ENCODE peak calls at places on chromosome 1, in six cellular contexts. One of them, this sample, is unnamed.

GRCh38 chr1:193774536-193775323 is 588.3 kb upstream of the B3GALT2 start:
- DNase-seq in progenitor cell of endocrine pancreas: no peak
- DNase-seq in DMS 273 treated with DMSO at 0.1 percent for 48 hours: no peak
- DNase-seq in activated CD8-positive, alpha-beta memory T cell treated with anti-CD3 and anti-CD28 coated beads, Interleukin-2, amount 10 ng/mL, durations not matched to agents 7 days and 5 days: no peak
- DNase-seq in iPS-NIHi11: no peak
- DNase-seq in iris pigment epithelial cell: no peak
- DNase-seq in this sample: no peak

GRCh38 chr1:101365186-101365585 is 128.4 kb downstream of the S1PR1 start:
- DNase-seq in iris pigment epithelial cell: peak; percentile 24
- DNase-seq in iPS-NIHi11: no peak
- DNase-seq in progenitor cell of endocrine pancreas: no peak
- DNase-seq in activated CD8-positive, alpha-beta memory T cell treated with anti-CD3 and anti-CD28 coated beads, Interleukin-2, amount 10 ng/mL, durations not matched to agents 7 days and 5 days: no peak
- DNase-seq in DMS 273 treated with DMSO at 0.1 percent for 48 hours: no peak
- DNase-seq in this sample: no peak

GRCh38 chr1:78229344-78229743 is 183.6 kb downstream of the GIPC2 start:
- DNase-seq in iris pigment epithelial cell: peak; percentile 96
- DNase-seq in iPS-NIHi11: no peak
- DNase-seq in activated CD8-positive, alpha-beta memory T cell treated with anti-CD3 and anti-CD28 coated beads, Interleukin-2, amount 10 ng/mL, durations not matched to agents 7 days and 5 days: no peak
- DNase-seq in DMS 273 treated with DMSO at 0.1 percent for 48 hours: no peak
- DNase-seq in progenitor cell of endocrine pancreas: no peak
- DNase-seq in this sample: no peak

GRCh38 chr1:211735208-211736170 is 60.1 kb upstream of the NEK2 start:
- DNase-seq in activated CD8-positive, alpha-beta memory T cell treated with anti-CD3 and anti-CD28 coated beads, Interleukin-2, amount 10 ng/mL, durations not matched to agents 7 days and 5 days: no peak
- DNase-seq in iPS-NIHi11: no peak
- DNase-seq in DMS 273 treated with DMSO at 0.1 percent for 48 hours: no peak
- DNase-seq in iris pigment epithelial cell: peak; percentile 87
- DNase-seq in progenitor cell of endocrine pancreas: no peak
- DNase-seq in this sample: no peak

GRCh38 chr1:236502579-236502971 is 21.2 kb upstream of the LGALS8 start:
- DNase-seq in iPS-NIHi11: no peak
- DNase-seq in iris pigment epithelial cell: peak; percentile 72
- DNase-seq in DMS 273 treated with DMSO at 0.1 percent for 48 hours: no peak
- DNase-seq in activated CD8-positive, alpha-beta memory T cell treated with anti-CD3 and anti-CD28 coated beads, Interleukin-2, amount 10 ng/mL, durations not matched to agents 7 days and 5 days: no peak
- DNase-seq in progenitor cell of endocrine pancreas: no peak
- DNase-seq in this sample: no peak

GRCh38 chr1:43314233-43314632 is 13.5 kb downstream of the TIE1 start:
- DNase-seq in activated CD8-positive, alpha-beta memory T cell treated with anti-CD3 and anti-CD28 coated beads, Interleukin-2, amount 10 ng/mL, durations not matched to agents 7 days and 5 days: no peak
- DNase-seq in iris pigment epithelial cell: no peak
- DNase-seq in progenitor cell of endocrine pancreas: no peak
- DNase-seq in DMS 273 treated with DMSO at 0.1 percent for 48 hours: no peak
- DNase-seq in iPS-NIHi11: no peak
- DNase-seq in this sample: no peak

GRCh38 chr1:177119311-177119710 is 45.2 kb downstream of the ASTN1 start:
- DNase-seq in DMS 273 treated with DMSO at 0.1 percent for 48 hours: no peak
- DNase-seq in iris pigment epithelial cell: no peak
- DNase-seq in activated CD8-positive, alpha-beta memory T cell treated with anti-CD3 and anti-CD28 coated beads, Interleukin-2, amount 10 ng/mL, durations not matched to agents 7 days and 5 days: no peak
- DNase-seq in iPS-NIHi11: peak; percentile 34
- DNase-seq in progenitor cell of endocrine pancreas: no peak
- DNase-seq in this sample: no peak

GRCh38 chr1:9319208-9319788 is 26.6 kb downstream of the SPSB1 start:
- DNase-seq in iris pigment epithelial cell: no peak
- DNase-seq in progenitor cell of endocrine pancreas: no peak
- DNase-seq in iPS-NIHi11: peak; percentile 11
- DNase-seq in activated CD8-positive, alpha-beta memory T cell treated with anti-CD3 and anti-CD28 coated beads, Interleukin-2, amount 10 ng/mL, durations not matched to agents 7 days and 5 days: no peak
- DNase-seq in DMS 273 treated with DMSO at 0.1 percent for 48 hours: no peak
- DNase-seq in this sample: no peak

GRCh38 chr1:206890690-206891089 is 6.6 kb upstream of the IL24 start:
- DNase-seq in iPS-NIHi11: no peak
- DNase-seq in DMS 273 treated with DMSO at 0.1 percent for 48 hours: no peak
- DNase-seq in progenitor cell of endocrine pancreas: no peak
- DNase-seq in iris pigment epithelial cell: peak; percentile 83
- DNase-seq in activated CD8-positive, alpha-beta memory T cell treated with anti-CD3 and anti-CD28 coated beads, Interleukin-2, amount 10 ng/mL, durations not matched to agents 7 days and 5 days: no peak
- DNase-seq in this sample: no peak

GRCh38 chr1:229093546-229094336 is 177.2 kb upstream of the RAB4A start:
- DNase-seq in iPS-NIHi11: peak; percentile 49
- DNase-seq in progenitor cell of endocrine pancreas: no peak
- DNase-seq in iris pigment epithelial cell: no peak
- DNase-seq in DMS 273 treated with DMSO at 0.1 percent for 48 hours: no peak
- DNase-seq in activated CD8-positive, alpha-beta memory T cell treated with anti-CD3 and anti-CD28 coated beads, Interleukin-2, amount 10 ng/mL, durations not matched to agents 7 days and 5 days: no peak
- DNase-seq in this sample: no peak

GRCh38 chr1:225461533-225462428 is 33.9 kb upstream of the LBR start:
- DNase-seq in progenitor cell of endocrine pancreas: no peak
- DNase-seq in DMS 273 treated with DMSO at 0.1 percent for 48 hours: peak; percentile 74
- DNase-seq in activated CD8-positive, alpha-beta memory T cell treated with anti-CD3 and anti-CD28 coated beads, Interleukin-2, amount 10 ng/mL, durations not matched to agents 7 days and 5 days: no peak
- DNase-seq in iris pigment epithelial cell: no peak
- DNase-seq in iPS-NIHi11: no peak
- DNase-seq in this sample: peak; percentile 26

GRCh38 chr1:93518516-93518915 is 70.6 kb downstream of the FNBP1L start:
- DNase-seq in DMS 273 treated with DMSO at 0.1 percent for 48 hours: no peak
- DNase-seq in progenitor cell of endocrine pancreas: no peak
- DNase-seq in activated CD8-positive, alpha-beta memory T cell treated with anti-CD3 and anti-CD28 coated beads, Interleukin-2, amount 10 ng/mL, durations not matched to agents 7 days and 5 days: no peak
- DNase-seq in iPS-NIHi11: no peak
- DNase-seq in iris pigment epithelial cell: peak; percentile 6
- DNase-seq in this sample: no peak

GRCh38 chr1:220791287-220791686 is 4.6 kb downstream of the MTARC1 start:
- DNase-seq in progenitor cell of endocrine pancreas: no peak
- DNase-seq in iPS-NIHi11: no peak
- DNase-seq in activated CD8-positive, alpha-beta memory T cell treated with anti-CD3 and anti-CD28 coated beads, Interleukin-2, amount 10 ng/mL, durations not matched to agents 7 days and 5 days: no peak
- DNase-seq in DMS 273 treated with DMSO at 0.1 percent for 48 hours: no peak
- DNase-seq in iris pigment epithelial cell: no peak
- DNase-seq in this sample: peak; percentile 10

GRCh38 chr1:245997471-245998258 is 509.4 kb downstream of the SMYD3 start:
- DNase-seq in iPS-NIHi11: no peak
- DNase-seq in DMS 273 treated with DMSO at 0.1 percent for 48 hours: no peak
- DNase-seq in activated CD8-positive, alpha-beta memory T cell treated with anti-CD3 and anti-CD28 coated beads, Interleukin-2, amount 10 ng/mL, durations not matched to agents 7 days and 5 days: no peak
- DNase-seq in iris pigment epithelial cell: peak; percentile 64
- DNase-seq in progenitor cell of endocrine pancreas: no peak
- DNase-seq in this sample: no peak

GRCh38 chr1:67193700-67194099 is 27.4 kb downstream of the IL23R start:
- DNase-seq in progenitor cell of endocrine pancreas: no peak
- DNase-seq in activated CD8-positive, alpha-beta memory T cell treated with anti-CD3 and anti-CD28 coated beads, Interleukin-2, amount 10 ng/mL, durations not matched to agents 7 days and 5 days: no peak
- DNase-seq in iPS-NIHi11: no peak
- DNase-seq in iris pigment epithelial cell: no peak
- DNase-seq in DMS 273 treated with DMSO at 0.1 percent for 48 hours: no peak
- DNase-seq in this sample: no peak

GRCh38 chr1:16078925-16079656 is 5.6 kb upstream of the FAM131C start:
- DNase-seq in progenitor cell of endocrine pancreas: peak; percentile 76
- DNase-seq in iris pigment epithelial cell: peak; percentile 64
- DNase-seq in iPS-NIHi11: peak; percentile 78
- DNase-seq in activated CD8-positive, alpha-beta memory T cell treated with anti-CD3 and anti-CD28 coated beads, Interleukin-2, amount 10 ng/mL, durations not matched to agents 7 days and 5 days: peak; percentile 86
- DNase-seq in DMS 273 treated with DMSO at 0.1 percent for 48 hours: peak; percentile 41
- DNase-seq in this sample: peak; percentile 68

GRCh38 chr1:36369472-36369871 is 16.3 kb downstream of the STK40 start:
- DNase-seq in DMS 273 treated with DMSO at 0.1 percent for 48 hours: no peak
- DNase-seq in progenitor cell of endocrine pancreas: no peak
- DNase-seq in iris pigment epithelial cell: no peak
- DNase-seq in iPS-NIHi11: no peak
- DNase-seq in activated CD8-positive, alpha-beta memory T cell treated with anti-CD3 and anti-CD28 coated beads, Interleukin-2, amount 10 ng/mL, durations not matched to agents 7 days and 5 days: no peak
- DNase-seq in this sample: no peak

GRCh38 chr1:21766210-21766609 is 16.7 kb downstream of the USP48 start:
- DNase-seq in activated CD8-positive, alpha-beta memory T cell treated with anti-CD3 and anti-CD28 coated beads, Interleukin-2, amount 10 ng/mL, durations not matched to agents 7 days and 5 days: no peak
- DNase-seq in iris pigment epithelial cell: no peak
- DNase-seq in DMS 273 treated with DMSO at 0.1 percent for 48 hours: no peak
- DNase-seq in iPS-NIHi11: no peak
- DNase-seq in progenitor cell of endocrine pancreas: no peak
- DNase-seq in this sample: no peak

GRCh38 chr1:183778568-183779433 is 26.1 kb upstream of the RGL1 start:
- DNase-seq in progenitor cell of endocrine pancreas: no peak
- DNase-seq in iPS-NIHi11: no peak
- DNase-seq in activated CD8-positive, alpha-beta memory T cell treated with anti-CD3 and anti-CD28 coated beads, Interleukin-2, amount 10 ng/mL, durations not matched to agents 7 days and 5 days: no peak
- DNase-seq in iris pigment epithelial cell: no peak
- DNase-seq in DMS 273 treated with DMSO at 0.1 percent for 48 hours: peak; percentile 23
- DNase-seq in this sample: peak; percentile 51

GRCh38 chr1:24191860-24192259 is 4.8 kb upstream of the IFNLR1 start:
- DNase-seq in progenitor cell of endocrine pancreas: no peak
- DNase-seq in iris pigment epithelial cell: peak; percentile 83
- DNase-seq in activated CD8-positive, alpha-beta memory T cell treated with anti-CD3 and anti-CD28 coated beads, Interleukin-2, amount 10 ng/mL, durations not matched to agents 7 days and 5 days: peak; percentile 74
- DNase-seq in DMS 273 treated with DMSO at 0.1 percent for 48 hours: no peak
- DNase-seq in iPS-NIHi11: no peak
- DNase-seq in this sample: no peak

GRCh38 chr1:165116732-165117131 is 239.8 kb downstream of the LMX1A start:
- DNase-seq in DMS 273 treated with DMSO at 0.1 percent for 48 hours: no peak
- DNase-seq in iris pigment epithelial cell: peak; percentile 90
- DNase-seq in iPS-NIHi11: no peak
- DNase-seq in progenitor cell of endocrine pancreas: no peak
- DNase-seq in activated CD8-positive, alpha-beta memory T cell treated with anti-CD3 and anti-CD28 coated beads, Interleukin-2, amount 10 ng/mL, durations not matched to agents 7 days and 5 days: no peak
- DNase-seq in this sample: no peak

GRCh38 chr1:86852289-86852688 is 61.6 kb downstream of the SELENOF start:
- DNase-seq in DMS 273 treated with DMSO at 0.1 percent for 48 hours: no peak
- DNase-seq in activated CD8-positive, alpha-beta memory T cell treated with anti-CD3 and anti-CD28 coated beads, Interleukin-2, amount 10 ng/mL, durations not matched to agents 7 days and 5 days: no peak
- DNase-seq in iris pigment epithelial cell: no peak
- DNase-seq in iPS-NIHi11: no peak
- DNase-seq in progenitor cell of endocrine pancreas: no peak
- DNase-seq in this sample: no peak

GRCh38 chr1:193705473-193706074 is 519.2 kb upstream of the B3GALT2 start:
- DNase-seq in iris pigment epithelial cell: peak; percentile 53
- DNase-seq in DMS 273 treated with DMSO at 0.1 percent for 48 hours: no peak
- DNase-seq in iPS-NIHi11: no peak
- DNase-seq in activated CD8-positive, alpha-beta memory T cell treated with anti-CD3 and anti-CD28 coated beads, Interleukin-2, amount 10 ng/mL, durations not matched to agents 7 days and 5 days: no peak
- DNase-seq in progenitor cell of endocrine pancreas: no peak
- DNase-seq in this sample: no peak

GRCh38 chr1:198948895-198949659 is 310.2 kb downstream of the PTPRC start:
- DNase-seq in DMS 273 treated with DMSO at 0.1 percent for 48 hours: no peak
- DNase-seq in activated CD8-positive, alpha-beta memory T cell treated with anti-CD3 and anti-CD28 coated beads, Interleukin-2, amount 10 ng/mL, durations not matched to agents 7 days and 5 days: no peak
- DNase-seq in iPS-NIHi11: no peak
- DNase-seq in iris pigment epithelial cell: no peak
- DNase-seq in progenitor cell of endocrine pancreas: no peak
- DNase-seq in this sample: no peak

GRCh38 chr1:46244656-46245371 is 2.7 kb upstream of the RAD54L start:
- DNase-seq in progenitor cell of endocrine pancreas: no peak
- DNase-seq in activated CD8-positive, alpha-beta memory T cell treated with anti-CD3 and anti-CD28 coated beads, Interleukin-2, amount 10 ng/mL, durations not matched to agents 7 days and 5 days: no peak
- DNase-seq in DMS 273 treated with DMSO at 0.1 percent for 48 hours: peak; percentile 24
- DNase-seq in iris pigment epithelial cell: peak; percentile 22
- DNase-seq in iPS-NIHi11: peak; percentile 49
- DNase-seq in this sample: peak; percentile 64

GRCh38 chr1:7043729-7044470 is 258.6 kb downstream of the CAMTA1 start:
- DNase-seq in iPS-NIHi11: peak; percentile 37
- DNase-seq in progenitor cell of endocrine pancreas: no peak
- DNase-seq in iris pigment epithelial cell: no peak
- DNase-seq in activated CD8-positive, alpha-beta memory T cell treated with anti-CD3 and anti-CD28 coated beads, Interleukin-2, amount 10 ng/mL, durations not matched to agents 7 days and 5 days: no peak
- DNase-seq in DMS 273 treated with DMSO at 0.1 percent for 48 hours: no peak
- DNase-seq in this sample: no peak

GRCh38 chr1:181086926-181087325 is 1.6 kb upstream of the IER5 start:
- DNase-seq in progenitor cell of endocrine pancreas: no peak
- DNase-seq in iPS-NIHi11: no peak
- DNase-seq in DMS 273 treated with DMSO at 0.1 percent for 48 hours: no peak
- DNase-seq in iris pigment epithelial cell: peak; percentile 84
- DNase-seq in activated CD8-positive, alpha-beta memory T cell treated with anti-CD3 and anti-CD28 coated beads, Interleukin-2, amount 10 ng/mL, durations not matched to agents 7 days and 5 days: no peak
- DNase-seq in this sample: no peak

GRCh38 chr1:47444317-47444577 is 6.4 kb downstream of the FOXD2 start:
- DNase-seq in activated CD8-positive, alpha-beta memory T cell treated with anti-CD3 and anti-CD28 coated beads, Interleukin-2, amount 10 ng/mL, durations not matched to agents 7 days and 5 days: no peak
- DNase-seq in progenitor cell of endocrine pancreas: no peak
- DNase-seq in iris pigment epithelial cell: no peak
- DNase-seq in iPS-NIHi11: no peak
- DNase-seq in DMS 273 treated with DMSO at 0.1 percent for 48 hours: no peak
- DNase-seq in this sample: no peak

GRCh38 chr1:172971241-172971640 is 79.5 kb downstream of the TNFSF18 start:
- DNase-seq in DMS 273 treated with DMSO at 0.1 percent for 48 hours: no peak
- DNase-seq in activated CD8-positive, alpha-beta memory T cell treated with anti-CD3 and anti-CD28 coated beads, Interleukin-2, amount 10 ng/mL, durations not matched to agents 7 days and 5 days: no peak
- DNase-seq in iris pigment epithelial cell: peak; percentile 47
- DNase-seq in iPS-NIHi11: no peak
- DNase-seq in progenitor cell of endocrine pancreas: no peak
- DNase-seq in this sample: no peak

GRCh38 chr1:230163205-230163604 is 96.2 kb downstream of the GALNT2 start:
- DNase-seq in progenitor cell of endocrine pancreas: no peak
- DNase-seq in DMS 273 treated with DMSO at 0.1 percent for 48 hours: no peak
- DNase-seq in iPS-NIHi11: no peak
- DNase-seq in iris pigment epithelial cell: peak; percentile 84
- DNase-seq in activated CD8-positive, alpha-beta memory T cell treated with anti-CD3 and anti-CD28 coated beads, Interleukin-2, amount 10 ng/mL, durations not matched to agents 7 days and 5 days: no peak
- DNase-seq in this sample: no peak

GRCh38 chr1:9621032-9621431 is 30.5 kb upstream of the PIK3CD start:
- DNase-seq in DMS 273 treated with DMSO at 0.1 percent for 48 hours: no peak
- DNase-seq in iris pigment epithelial cell: no peak
- DNase-seq in progenitor cell of endocrine pancreas: no peak
- DNase-seq in activated CD8-positive, alpha-beta memory T cell treated with anti-CD3 and anti-CD28 coated beads, Interleukin-2, amount 10 ng/mL, durations not matched to agents 7 days and 5 days: no peak
- DNase-seq in iPS-NIHi11: no peak
- DNase-seq in this sample: no peak

GRCh38 chr1:50976890-50977574 is 7.0 kb downstream of the CDKN2C start:
- DNase-seq in DMS 273 treated with DMSO at 0.1 percent for 48 hours: peak; percentile 85
- DNase-seq in iPS-NIHi11: peak; percentile 29
- DNase-seq in progenitor cell of endocrine pancreas: no peak
- DNase-seq in iris pigment epithelial cell: peak; percentile 24
- DNase-seq in activated CD8-positive, alpha-beta memory T cell treated with anti-CD3 and anti-CD28 coated beads, Interleukin-2, amount 10 ng/mL, durations not matched to agents 7 days and 5 days: peak; percentile 43
- DNase-seq in this sample: peak; percentile 94

GRCh38 chr1:1776672-1777393 is 1.4 kb downstream of the NADK start:
- DNase-seq in iPS-NIHi11: no peak
- DNase-seq in iris pigment epithelial cell: no peak
- DNase-seq in DMS 273 treated with DMSO at 0.1 percent for 48 hours: no peak
- DNase-seq in progenitor cell of endocrine pancreas: no peak
- DNase-seq in activated CD8-positive, alpha-beta memory T cell treated with anti-CD3 and anti-CD28 coated beads, Interleukin-2, amount 10 ng/mL, durations not matched to agents 7 days and 5 days: no peak
- DNase-seq in this sample: no peak

GRCh38 chr1:5432436-5432835 is 559.8 kb downstream of the NPHP4 start:
- DNase-seq in iPS-NIHi11: no peak
- DNase-seq in iris pigment epithelial cell: no peak
- DNase-seq in activated CD8-positive, alpha-beta memory T cell treated with anti-CD3 and anti-CD28 coated beads, Interleukin-2, amount 10 ng/mL, durations not matched to agents 7 days and 5 days: no peak
- DNase-seq in progenitor cell of endocrine pancreas: no peak
- DNase-seq in DMS 273 treated with DMSO at 0.1 percent for 48 hours: no peak
- DNase-seq in this sample: no peak

GRCh38 chr1:174580801-174581200 is 133.0 kb downstream of the GPR52 start:
- DNase-seq in iris pigment epithelial cell: no peak
- DNase-seq in activated CD8-positive, alpha-beta memory T cell treated with anti-CD3 and anti-CD28 coated beads, Interleukin-2, amount 10 ng/mL, durations not matched to agents 7 days and 5 days: no peak
- DNase-seq in DMS 273 treated with DMSO at 0.1 percent for 48 hours: no peak
- DNase-seq in iPS-NIHi11: no peak
- DNase-seq in progenitor cell of endocrine pancreas: no peak
- DNase-seq in this sample: no peak